ENCODE peak calls at places on chromosomes 11 and 22, in ten cellular contexts. One of them, this sample, is unnamed.
A peak's percentile ranks its signal among the peaks of the same experiment; 100 is the strongest.

GRCh38 chr11:14892036-14892556 is at the start of gene CYP2R1:
- DNase-seq in GM12891: peak; percentile 59
- DNase-seq in endothelial cell of umbilical vein: peak; percentile 98
- DNase-seq in transverse colon: peak; percentile 98
- DNase-seq in H1: peak; percentile 92
- DNase-seq in HCT116: peak; percentile 97
- DNase-seq in GM23338: peak; percentile 97
- DNase-seq in GM12892: peak; percentile 88
- DNase-seq in breast epithelium: peak; percentile 94
- DNase-seq in SK-N-SH: peak; percentile 96
- DNase-seq in this sample: peak; percentile 96

GRCh38 chr11:111299111-111300026 is 1.0 kb downstream of the POU2AF3 start:
- DNase-seq in GM12891: peak; percentile 52
- DNase-seq in endothelial cell of umbilical vein: peak; percentile 11
- DNase-seq in transverse colon: peak; percentile 73
- DNase-seq in H1: peak; percentile 83
- DNase-seq in HCT116: no peak
- DNase-seq in GM23338: peak; percentile 75
- DNase-seq in GM12892: peak; percentile 55
- DNase-seq in breast epithelium: peak; percentile 47
- DNase-seq in SK-N-SH: peak; percentile 92
- DNase-seq in this sample: no peak

GRCh38 chr11:2109541-2110019 is 29.6 kb downstream of the IGF2 start:
- DNase-seq in GM12891: no peak
- DNase-seq in endothelial cell of umbilical vein: peak; percentile 93
- DNase-seq in transverse colon: no peak
- DNase-seq in H1: no peak
- DNase-seq in HCT116: no peak
- DNase-seq in GM23338: peak; percentile 43
- DNase-seq in GM12892: no peak
- DNase-seq in breast epithelium: no peak
- DNase-seq in SK-N-SH: peak; percentile 51
- DNase-seq in this sample: no peak

GRCh38 chr11:18132341-18132740 is at the start of gene MRGPRX3:
- DNase-seq in GM12891: no peak
- DNase-seq in endothelial cell of umbilical vein: no peak
- DNase-seq in transverse colon: no peak
- DNase-seq in H1: no peak
- DNase-seq in HCT116: no peak
- DNase-seq in GM23338: no peak
- DNase-seq in GM12892: no peak
- DNase-seq in breast epithelium: no peak
- DNase-seq in SK-N-SH: no peak
- DNase-seq in this sample: no peak

GRCh38 chr11:1360181-1360834 is 29.4 kb upstream of the BRSK2 start:
- DNase-seq in GM12891: no peak
- DNase-seq in endothelial cell of umbilical vein: no peak
- DNase-seq in transverse colon: no peak
- DNase-seq in H1: no peak
- DNase-seq in HCT116: no peak
- DNase-seq in GM23338: no peak
- DNase-seq in GM12892: no peak
- DNase-seq in breast epithelium: no peak
- DNase-seq in SK-N-SH: peak; percentile 21
- DNase-seq in this sample: no peak

GRCh38 chr11:67452141-67452952 is at the start of gene GPR152:
- DNase-seq in GM12891: no peak
- DNase-seq in endothelial cell of umbilical vein: peak; percentile 32
- DNase-seq in transverse colon: no peak
- DNase-seq in H1: no peak
- DNase-seq in HCT116: no peak
- DNase-seq in GM23338: no peak
- DNase-seq in GM12892: no peak
- DNase-seq in breast epithelium: no peak
- DNase-seq in SK-N-SH: no peak
- DNase-seq in this sample: no peak

GRCh38 chr11:57318178-57318577 is 6.6 kb downstream of the TNKS1BP1 start:
- DNase-seq in GM12891: no peak
- DNase-seq in endothelial cell of umbilical vein: peak; percentile 24
- DNase-seq in transverse colon: no peak
- DNase-seq in H1: no peak
- DNase-seq in HCT116: no peak
- DNase-seq in GM23338: no peak
- DNase-seq in GM12892: no peak
- DNase-seq in breast epithelium: no peak
- DNase-seq in SK-N-SH: no peak
- DNase-seq in this sample: no peak

GRCh38 chr22:37448521-37449150 is 21.4 kb upstream of the ELFN2 start:
- DNase-seq in GM12891: no peak
- DNase-seq in endothelial cell of umbilical vein: no peak
- DNase-seq in transverse colon: no peak
- DNase-seq in H1: no peak
- DNase-seq in HCT116: no peak
- DNase-seq in GM23338: no peak
- DNase-seq in GM12892: no peak
- DNase-seq in breast epithelium: no peak
- DNase-seq in SK-N-SH: no peak
- DNase-seq in this sample: no peak

GRCh38 chr11:61098778-61099177 is 3.5 kb upstream of the CD5 start:
- DNase-seq in GM12891: no peak
- DNase-seq in endothelial cell of umbilical vein: no peak
- DNase-seq in transverse colon: no peak
- DNase-seq in H1: no peak
- DNase-seq in HCT116: no peak
- DNase-seq in GM23338: no peak
- DNase-seq in GM12892: no peak
- DNase-seq in breast epithelium: no peak
- DNase-seq in SK-N-SH: no peak
- DNase-seq in this sample: no peak

GRCh38 chr11:762421-763072 is 14.7 kb downstream of the GATD1 start:
- DNase-seq in GM12891: no peak
- DNase-seq in endothelial cell of umbilical vein: no peak
- DNase-seq in transverse colon: peak; percentile 52
- DNase-seq in H1: no peak
- DNase-seq in HCT116: peak; percentile 72
- DNase-seq in GM23338: peak; percentile 59
- DNase-seq in GM12892: peak; percentile 17
- DNase-seq in breast epithelium: peak; percentile 54
- DNase-seq in SK-N-SH: peak; percentile 82
- DNase-seq in this sample: no peak

GRCh38 chr22:21451545-21452520 is 15.4 kb upstream of the TMEM191C start:
- DNase-seq in GM12891: no peak
- DNase-seq in endothelial cell of umbilical vein: no peak
- DNase-seq in transverse colon: no peak
- DNase-seq in H1: peak; percentile 39
- DNase-seq in HCT116: no peak
- DNase-seq in GM23338: no peak
- DNase-seq in GM12892: no peak
- DNase-seq in breast epithelium: no peak
- DNase-seq in SK-N-SH: no peak
- DNase-seq in this sample: no peak

GRCh38 chr22:24994070-24994763 is 41.7 kb downstream of the KIAA1671 start:
- DNase-seq in GM12891: no peak
- DNase-seq in endothelial cell of umbilical vein: no peak
- DNase-seq in transverse colon: peak; percentile 87
- DNase-seq in H1: no peak
- DNase-seq in HCT116: peak; percentile 73
- DNase-seq in GM23338: peak; percentile 64
- DNase-seq in GM12892: no peak
- DNase-seq in breast epithelium: peak; percentile 49
- DNase-seq in SK-N-SH: no peak
- DNase-seq in this sample: no peak

GRCh38 chr22:30705710-30706651 is 11.3 kb downstream of the OSBP2 start:
- DNase-seq in GM12891: no peak
- DNase-seq in endothelial cell of umbilical vein: no peak
- DNase-seq in transverse colon: peak; percentile 22
- DNase-seq in H1: no peak
- DNase-seq in HCT116: peak; percentile 70
- DNase-seq in GM23338: no peak
- DNase-seq in GM12892: no peak
- DNase-seq in breast epithelium: no peak
- DNase-seq in SK-N-SH: no peak
- DNase-seq in this sample: no peak

GRCh38 chr11:92322225-92322624 is 97.6 kb downstream of the FAT3 start:
- DNase-seq in GM12891: no peak
- DNase-seq in endothelial cell of umbilical vein: no peak
- DNase-seq in transverse colon: no peak
- DNase-seq in H1: no peak
- DNase-seq in HCT116: no peak
- DNase-seq in GM23338: no peak
- DNase-seq in GM12892: no peak
- DNase-seq in breast epithelium: no peak
- DNase-seq in SK-N-SH: no peak
- DNase-seq in this sample: no peak

GRCh38 chr22:34526681-34527080 is 539.3 kb upstream of the ISX start:
- DNase-seq in GM12891: no peak
- DNase-seq in endothelial cell of umbilical vein: no peak
- DNase-seq in transverse colon: no peak
- DNase-seq in H1: no peak
- DNase-seq in HCT116: no peak
- DNase-seq in GM23338: no peak
- DNase-seq in GM12892: no peak
- DNase-seq in breast epithelium: no peak
- DNase-seq in SK-N-SH: no peak
- DNase-seq in this sample: no peak

GRCh38 chr11:96315476-96315875 is 27.5 kb downstream of the MAML2 start:
- DNase-seq in GM12891: no peak
- DNase-seq in endothelial cell of umbilical vein: no peak
- DNase-seq in transverse colon: no peak
- DNase-seq in H1: no peak
- DNase-seq in HCT116: no peak
- DNase-seq in GM23338: no peak
- DNase-seq in GM12892: no peak
- DNase-seq in breast epithelium: no peak
- DNase-seq in SK-N-SH: no peak
- DNase-seq in this sample: no peak

GRCh38 chr22:47599753-47600152 is 837.3 kb downstream of the TBC1D22A start:
- DNase-seq in GM12891: no peak
- DNase-seq in endothelial cell of umbilical vein: no peak
- DNase-seq in transverse colon: no peak
- DNase-seq in H1: no peak
- DNase-seq in HCT116: no peak
- DNase-seq in GM23338: no peak
- DNase-seq in GM12892: no peak
- DNase-seq in breast epithelium: no peak
- DNase-seq in SK-N-SH: peak; percentile 44
- DNase-seq in this sample: no peak

DNA sequence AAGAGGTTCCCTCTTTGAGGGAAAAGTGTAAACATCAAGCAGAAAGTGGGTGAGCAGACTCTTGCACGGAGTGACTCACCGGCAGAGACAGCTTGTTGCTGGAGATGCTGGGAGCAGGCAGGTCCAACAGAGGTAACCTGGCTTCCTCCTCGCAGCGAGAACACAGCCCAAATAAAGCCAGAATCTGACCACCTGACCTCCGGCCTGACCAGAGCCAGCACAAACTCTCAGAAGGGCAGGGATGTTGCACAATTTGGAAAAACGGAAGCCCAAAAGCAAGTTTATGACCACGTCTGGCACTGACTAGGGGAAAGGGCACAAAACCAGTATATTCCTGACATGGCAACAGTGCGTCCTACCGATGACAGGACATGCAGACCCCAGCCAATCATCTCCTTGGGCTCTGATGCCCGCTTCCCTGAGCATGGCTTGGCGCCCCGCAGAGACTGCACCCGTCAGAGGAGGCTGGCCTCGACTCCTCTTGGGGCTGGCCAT is 5.4 kb downstream of the SMCO4 start:
- DNase-seq in GM12891: no peak
- DNase-seq in endothelial cell of umbilical vein: no peak
- DNase-seq in transverse colon: no peak
- DNase-seq in H1: no peak
- DNase-seq in HCT116: no peak
- DNase-seq in GM23338: no peak
- DNase-seq in GM12892: no peak
- DNase-seq in breast epithelium: peak; percentile 64
- DNase-seq in SK-N-SH: no peak
- DNase-seq in this sample: no peak
- TF ChIP-seq POLR2AphosphoS5 in GM12891: no peak
- TF ChIP-seq POLR2AphosphoS5 in endothelial cell of umbilical vein: no peak
- TF ChIP-seq POLR2AphosphoS5 in transverse colon: no peak
- TF ChIP-seq POLR2AphosphoS5 in H1: no peak
- TF ChIP-seq POLR2AphosphoS5 in HCT116: no peak
- TF ChIP-seq POLR2AphosphoS5 in GM23338: no peak
- TF ChIP-seq POLR2AphosphoS5 in GM12892: no peak
- TF ChIP-seq POLR2AphosphoS5 in breast epithelium: peak; percentile 13
- TF ChIP-seq POLR2AphosphoS5 in SK-N-SH: no peak
- TF ChIP-seq POLR2AphosphoS5 in this sample: no peak

DNA sequence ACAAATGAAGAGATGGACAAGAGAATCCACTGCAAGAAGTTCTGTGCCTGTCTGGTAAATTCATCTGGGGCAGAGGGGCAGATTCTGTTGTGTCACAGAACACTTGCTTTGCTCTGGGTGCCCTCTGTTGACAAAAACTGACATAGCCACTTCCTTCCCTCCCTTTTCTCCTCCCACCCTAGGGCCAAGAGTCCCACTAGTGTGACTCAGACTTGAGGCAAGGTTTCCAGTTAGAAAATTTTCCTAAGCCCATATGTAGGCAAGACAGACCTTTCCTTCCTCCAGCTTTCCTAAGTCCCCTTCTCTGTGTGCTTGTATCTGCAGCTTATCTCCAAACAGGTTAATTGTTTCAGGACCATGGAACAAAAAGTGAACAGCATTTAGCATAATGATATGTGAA is 106.8 kb downstream of the RBFOX2 start:
- DNase-seq in GM12891: no peak
- DNase-seq in endothelial cell of umbilical vein: peak; percentile 90
- DNase-seq in transverse colon: peak; percentile 70
- DNase-seq in H1: peak; percentile 59
- DNase-seq in HCT116: peak; percentile 76
- DNase-seq in GM23338: peak; percentile 77
- DNase-seq in GM12892: no peak
- DNase-seq in breast epithelium: peak; percentile 41
- DNase-seq in SK-N-SH: peak; percentile 49
- DNase-seq in this sample: peak; percentile 77
- TF ChIP-seq POLR2AphosphoS5 in GM12891: no peak
- TF ChIP-seq POLR2AphosphoS5 in endothelial cell of umbilical vein: peak; percentile 14
- TF ChIP-seq POLR2AphosphoS5 in transverse colon: no peak
- TF ChIP-seq POLR2AphosphoS5 in H1: no peak
- TF ChIP-seq POLR2AphosphoS5 in HCT116: no peak
- TF ChIP-seq POLR2AphosphoS5 in GM23338: no peak
- TF ChIP-seq POLR2AphosphoS5 in GM12892: no peak
- TF ChIP-seq POLR2AphosphoS5 in breast epithelium: no peak
- TF ChIP-seq POLR2AphosphoS5 in SK-N-SH: no peak
- TF ChIP-seq POLR2AphosphoS5 in this sample: no peak

GRCh38 chr22:36374603-36375024 is 13.2 kb downstream of the MYH9 start:
- DNase-seq in GM12891: no peak
- DNase-seq in endothelial cell of umbilical vein: peak; percentile 72
- DNase-seq in transverse colon: peak; percentile 66
- DNase-seq in H1: no peak
- DNase-seq in HCT116: peak; percentile 80
- DNase-seq in GM23338: no peak
- DNase-seq in GM12892: no peak
- DNase-seq in breast epithelium: no peak
- DNase-seq in SK-N-SH: no peak
- DNase-seq in this sample: no peak
- TF ChIP-seq POLR2AphosphoS5 in GM12891: no peak
- TF ChIP-seq POLR2AphosphoS5 in endothelial cell of umbilical vein: peak; percentile 86
- TF ChIP-seq POLR2AphosphoS5 in transverse colon: no peak
- TF ChIP-seq POLR2AphosphoS5 in H1: no peak
- TF ChIP-seq POLR2AphosphoS5 in HCT116: peak; percentile 38
- TF ChIP-seq POLR2AphosphoS5 in GM23338: no peak
- TF ChIP-seq POLR2AphosphoS5 in GM12892: no peak
- TF ChIP-seq POLR2AphosphoS5 in breast epithelium: peak; percentile 25
- TF ChIP-seq POLR2AphosphoS5 in SK-N-SH: no peak
- TF ChIP-seq POLR2AphosphoS5 in this sample: no peak

GRCh38 chr11:7511405-7511804 is 2.4 kb upstream of the PPFIBP2 start:
- DNase-seq in GM12891: no peak
- DNase-seq in endothelial cell of umbilical vein: peak; percentile 65
- DNase-seq in transverse colon: peak; percentile 53
- DNase-seq in H1: no peak
- DNase-seq in HCT116: no peak
- DNase-seq in GM23338: no peak
- DNase-seq in GM12892: no peak
- DNase-seq in breast epithelium: peak; percentile 81
- DNase-seq in SK-N-SH: no peak
- DNase-seq in this sample: no peak
- TF ChIP-seq POLR2AphosphoS5 in GM12891: no peak
- TF ChIP-seq POLR2AphosphoS5 in endothelial cell of umbilical vein: no peak
- TF ChIP-seq POLR2AphosphoS5 in transverse colon: no peak
- TF ChIP-seq POLR2AphosphoS5 in H1: no peak
- TF ChIP-seq POLR2AphosphoS5 in HCT116: no peak
- TF ChIP-seq POLR2AphosphoS5 in GM23338: no peak
- TF ChIP-seq POLR2AphosphoS5 in GM12892: no peak
- TF ChIP-seq POLR2AphosphoS5 in breast epithelium: peak; percentile 33
- TF ChIP-seq POLR2AphosphoS5 in SK-N-SH: no peak
- TF ChIP-seq POLR2AphosphoS5 in this sample: no peak

This sample was measured in Panc1.